ENCODE peak calls at places on chromosomes 6 and 20, in ten cellular contexts. J is heart right ventricle; G is left lung; N is upper lobe of left lung; M is upper lobe of right lung; H is activated T-cell treated with anti-CD3 and anti-CD28 coated beads, Interleukin-2, amount 50 U/mL, for 4 hours; U is foreskin keratinocyte; F is left cardiac atrium; O is central memory CD8-positive, alpha-beta T cell; T is CD8-positive, alpha-beta T cell. P is an unnamed sample.
A peak's percentile ranks its signal among the peaks of the same experiment; 100 is the strongest.

GRCh38 chr6:42378125-42378524 is 73.6 kb downstream of the TRERF1 start:
- ATAC-seq in J (no peak), G (no peak), N (no peak), M (no peak), H (peak; percentile 85), U (no peak), F (no peak), O (peak; percentile 48), T (peak; percentile 71), P (peak; percentile 79)

GRCh38 chr6:125611573-125612399 is 137.6 kb upstream of the HEY2 start:
- ATAC-seq in J (peak; percentile 55), G (peak; percentile 73), N (peak; percentile 15), M (peak; percentile 63), H (no peak), U (no peak), F (peak; percentile 50), O (no peak), T (no peak), P (no peak)

GRCh38 chr6:161276605-161277155 is 2.8 kb upstream of the AGPAT4 start:
- ATAC-seq in J (no peak), G (no peak), N (no peak), M (no peak), H (no peak), U (no peak), F (no peak), O (no peak), T (no peak), P (no peak)

GRCh38 chr20:37741055-37741454 is 47.2 kb downstream of the CTNNBL1 start:
- ATAC-seq in J (no peak), G (no peak), N (no peak), M (no peak), H (no peak), U (peak; percentile 56), F (no peak), O (no peak), T (no peak), P (peak; percentile 23)

GRCh38 chr6:33746651-33747100 is at the start of gene IP6K3:
- ATAC-seq in J (peak; percentile 78), G (no peak), N (no peak), M (peak; percentile 34), H (no peak), U (no peak), F (peak; percentile 78), O (no peak), T (no peak), P (no peak)

GRCh38 chr6:52876056-52876787 is 33.3 kb downstream of the GSTA3 start:
- ATAC-seq in J (no peak), G (no peak), N (no peak), M (no peak), H (no peak), U (no peak), F (no peak), O (no peak), T (no peak), P (no peak)

GRCh38 chr6:156555117-156555516 is 222.1 kb upstream of the ARID1B start:
- ATAC-seq in J (no peak), G (no peak), N (no peak), M (no peak), H (no peak), U (no peak), F (no peak), O (no peak), T (no peak), P (peak; percentile 50)

GRCh38 chr6:49668083-49668511 is 31.5 kb upstream of the RHAG start:
- ATAC-seq in J (no peak), G (peak; percentile 63), N (no peak), M (no peak), H (no peak), U (no peak), F (no peak), O (no peak), T (no peak), P (no peak)

GRCh38 chr6:167652701-167653095 is 174.0 kb upstream of the AFDN start:
- ATAC-seq in J (no peak), G (no peak), N (no peak), M (peak; percentile 30), H (no peak), U (peak; percentile 20), F (peak; percentile 32), O (no peak), T (no peak), P (no peak)

GRCh38 chr6:12103158-12103557 is 91.0 kb downstream of the HIVEP1 start:
- ATAC-seq in J (no peak), G (no peak), N (no peak), M (no peak), H (no peak), U (no peak), F (peak; percentile 53), O (no peak), T (no peak), P (no peak)

GRCh38 chr20:51360451-51361230 is 181.9 kb downstream of the NFATC2 start:
- ATAC-seq in J (no peak), G (peak; percentile 68), N (no peak), M (no peak), H (no peak), U (peak; percentile 85), F (peak; percentile 81), O (no peak), T (no peak), P (no peak)

GRCh38 chr6:137493218-137494038 is 766 bp downstream of the OLIG3 start:
- ATAC-seq in J (no peak), G (peak; percentile 56), N (no peak), M (peak; percentile 49), H (peak; percentile 18), U (peak; percentile 6), F (no peak), O (no peak), T (no peak), P (peak; percentile 33)

GRCh38 chr6:129280719-129281118 is 397.8 kb downstream of the LAMA2 start:
- ATAC-seq in J (no peak), G (no peak), N (no peak), M (peak; percentile 32), H (peak; percentile 90), U (no peak), F (peak; percentile 64), O (peak; percentile 88), T (peak; percentile 93), P (peak; percentile 97)

GRCh38 chr20:57619053-57619831 is 984 bp downstream of the ZBP1 start:
- ATAC-seq in J (peak; percentile 65), G (peak; percentile 43), N (peak; percentile 47), M (peak; percentile 77), H (peak; percentile 82), U (no peak), F (peak; percentile 63), O (peak; percentile 73), T (peak; percentile 57), P (peak; percentile 80)

GRCh38 chr6:134394141-134394648 is 76.3 kb upstream of the SGK1 start:
- ATAC-seq in J (no peak), G (no peak), N (no peak), M (no peak), H (no peak), U (peak; percentile 34), F (no peak), O (no peak), T (no peak), P (peak; percentile 76)

GRCh38 chr6:32980488-32981038 is 12.2 kb downstream of the BRD2 start:
- ATAC-seq in J (no peak), G (no peak), N (no peak), M (no peak), H (no peak), U (no peak), F (no peak), O (no peak), T (no peak), P (no peak)

GRCh38 chr6:142331075-142331551 is 29.3 kb downstream of the ADGRG6 start:
- ATAC-seq in J (no peak), G (no peak), N (no peak), M (no peak), H (peak; percentile 92), U (peak; percentile 63), F (no peak), O (no peak), T (peak; percentile 94), P (peak; percentile 51)

GRCh38 chr6:23174781-23175361 is 605.5 kb downstream of the HDGFL1 start:
- ATAC-seq in J (no peak), G (no peak), N (no peak), M (no peak), H (peak; percentile 62), U (peak; percentile 97), F (no peak), O (no peak), T (no peak), P (peak; percentile 24)

GRCh38 chr6:166206066-166206465 is 38.4 kb upstream of the TBXT start:
- ATAC-seq in J (no peak), G (no peak), N (no peak), M (no peak), H (no peak), U (no peak), F (peak; percentile 44), O (no peak), T (no peak), P (no peak)